ENCODE peak calls at places on chromosomes 3 and 15, in four cellular contexts. One of them, this sample, is unnamed.

GRCh38 chr3:197001972-197002700 is 27.5 kb downstream of the MELTF start:
- DNase-seq in HepG2: no peak
- DNase-seq in GM12878: no peak
- DNase-seq in K562: no peak
- DNase-seq in this sample: no peak

GRCh38 chr15:66940368-66940767 is 125.0 kb upstream of the SMAD3 start:
- DNase-seq in GM12878: peak; percentile 76
- DNase-seq in HepG2: no peak
- DNase-seq in K562: no peak
- DNase-seq in this sample: no peak

GRCh38 chr15:92152983-92153382 is 240.7 kb upstream of the ST8SIA2 start:
- DNase-seq in HepG2: no peak
- DNase-seq in GM12878: no peak
- DNase-seq in K562: no peak
- DNase-seq in this sample: no peak

GRCh38 chr15:58921267-58921666 is 12.2 kb downstream of the SLTM start:
- DNase-seq in K562: no peak
- DNase-seq in GM12878: no peak
- DNase-seq in HepG2: no peak
- DNase-seq in this sample: no peak

GRCh38 chr15:67873777-67874176 is 33.9 kb upstream of the RNU6-1 start:
- DNase-seq in GM12878: no peak
- DNase-seq in K562: no peak
- DNase-seq in HepG2: no peak
- DNase-seq in this sample: no peak

GRCh38 chr15:40250771-40251454 is 12.1 kb downstream of the PAK6 start:
- DNase-seq in GM12878: no peak
- DNase-seq in K562: no peak
- DNase-seq in HepG2: no peak
- DNase-seq in this sample: no peak

GRCh38 chr3:156787015-156787414 is 39.1 kb upstream of the LEKR1 start:
- DNase-seq in GM12878: no peak
- DNase-seq in HepG2: no peak
- DNase-seq in K562: no peak
- DNase-seq in this sample: no peak

GRCh38 chr3:101724329-101725191 is at the start of gene CEP97:
- DNase-seq in HepG2: peak; percentile 87
- DNase-seq in GM12878: peak; percentile 78
- DNase-seq in K562: peak; percentile 72
- DNase-seq in this sample: peak; percentile 93

GRCh38 chr3:159861369-159861987 is 127.2 kb upstream of the IL12A start:
- DNase-seq in HepG2: no peak
- DNase-seq in K562: no peak
- DNase-seq in GM12878: peak; percentile 68
- DNase-seq in this sample: no peak

GRCh38 chr15:75823860-75824613 is 19.2 kb upstream of the UBE2Q2 start:
- DNase-seq in HepG2: peak; percentile 42
- DNase-seq in K562: peak; percentile 20
- DNase-seq in GM12878: no peak
- DNase-seq in this sample: no peak

GRCh38 chr15:80929225-80929624 is 60.4 kb downstream of the MESD start:
- DNase-seq in GM12878: no peak
- DNase-seq in HepG2: no peak
- DNase-seq in K562: no peak
- DNase-seq in this sample: no peak

GRCh38 chr15:69415381-69415780 is 1.2 kb downstream of the KIF23 start:
- DNase-seq in GM12878: no peak
- DNase-seq in K562: no peak
- DNase-seq in HepG2: no peak
- DNase-seq in this sample: no peak

GRCh38 chr3:168025076-168025475 is 70.6 kb downstream of the GOLIM4 start:
- DNase-seq in K562: no peak
- DNase-seq in GM12878: no peak
- DNase-seq in HepG2: no peak
- DNase-seq in this sample: no peak

GRCh38 chr15:89496155-89497098 is at the start of gene RHCG:
- DNase-seq in HepG2: peak; percentile 69
- DNase-seq in K562: peak; percentile 45
- DNase-seq in GM12878: no peak
- DNase-seq in this sample: peak; percentile 94

GRCh38 chr3:33749546-33750215 is 31.6 kb upstream of the CLASP2 start:
- DNase-seq in K562: no peak
- DNase-seq in HepG2: no peak
- DNase-seq in GM12878: no peak
- DNase-seq in this sample: no peak

GRCh38 chr15:41971089-41971892 is 1.1 kb downstream of the EHD4 start:
- DNase-seq in K562: no peak
- DNase-seq in GM12878: peak; percentile 89
- DNase-seq in HepG2: peak; percentile 61
- DNase-seq in this sample: peak; percentile 43

GRCh38 chr3:119181765-119182164 is 8.4 kb downstream of the UPK1B start:
- DNase-seq in K562: no peak
- DNase-seq in GM12878: no peak
- DNase-seq in HepG2: no peak
- DNase-seq in this sample: peak; percentile 97

GRCh38 chr3:182920515-182921084 is 59.7 kb downstream of the DCUN1D1 start:
- DNase-seq in K562: peak; percentile 70
- DNase-seq in GM12878: no peak
- DNase-seq in HepG2: no peak
- DNase-seq in this sample: peak; percentile 18

GRCh38 chr3:13215940-13216546 is 142.8 kb upstream of the IQSEC1 start:
- DNase-seq in HepG2: peak; percentile 27
- DNase-seq in GM12878: no peak
- DNase-seq in K562: no peak
- DNase-seq in this sample: peak; percentile 49

GRCh38 chr3:9116351-9116750 is 133.1 kb downstream of the SRGAP3 start:
- DNase-seq in GM12878: no peak
- DNase-seq in HepG2: no peak
- DNase-seq in K562: no peak
- DNase-seq in this sample: no peak

GRCh38 chr15:90268415-90268814 is 2.9 kb downstream of the NGRN start:
- DNase-seq in K562: no peak
- DNase-seq in GM12878: no peak
- DNase-seq in HepG2: no peak
- DNase-seq in this sample: no peak

GRCh38 chr3:105516972-105517371 is 150.3 kb downstream of the ALCAM start:
- DNase-seq in GM12878: no peak
- DNase-seq in K562: no peak
- DNase-seq in HepG2: no peak
- DNase-seq in this sample: no peak

DNA sequence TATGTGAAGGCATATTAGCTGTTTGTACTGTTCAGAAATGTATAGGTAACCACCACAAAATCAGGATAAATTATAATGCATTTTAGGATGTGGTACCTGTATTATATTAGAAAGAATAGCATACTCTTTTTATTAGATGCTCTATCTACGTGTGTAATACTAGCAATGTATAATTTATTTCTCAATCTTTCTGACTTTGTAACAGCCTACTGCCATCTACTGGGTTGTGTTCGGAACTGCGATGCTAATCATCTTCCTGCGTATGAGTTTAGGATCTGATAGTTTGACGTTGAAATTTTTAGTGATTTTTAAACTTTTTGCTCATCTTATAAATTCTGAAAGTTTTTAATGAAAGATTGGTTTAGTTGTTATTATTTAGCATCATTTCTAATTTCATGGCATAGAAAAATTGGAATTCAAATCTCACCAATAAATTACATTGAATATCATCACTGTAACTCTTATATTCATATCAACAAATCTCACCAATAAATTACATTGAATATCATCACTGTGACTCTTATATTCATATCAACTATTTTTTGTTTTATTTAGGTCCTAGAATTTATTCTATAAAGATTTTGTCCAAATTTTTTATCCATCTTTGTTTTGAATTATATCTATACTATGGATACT is 322.7 kb upstream of the ZNF717 start:
- DNase-seq in K562: peak; percentile 2
- DNase-seq in GM12878: no peak
- DNase-seq in HepG2: peak; percentile 1
- DNase-seq in this sample: peak; percentile 16
- TF ChIP-seq JUNB in K562: no peak
- TF ChIP-seq JUNB in GM12878: no peak
- TF ChIP-seq JUNB in HepG2: no peak
- TF ChIP-seq JUNB in this sample: no peak

GRCh38 chr3:31170932-31171670 is 276.6 kb upstream of the GADL1 start:
- DNase-seq in HepG2: no peak
- DNase-seq in K562: no peak
- DNase-seq in GM12878: no peak
- DNase-seq in this sample: peak; percentile 51
- TF ChIP-seq MYC in HepG2: no peak
- TF ChIP-seq MYC in K562: no peak
- TF ChIP-seq MYC in GM12878: no peak
- TF ChIP-seq MYC in this sample: no peak

GRCh38 chr15:99172989-99173388 is 68.1 kb downstream of the SYNM start:
- DNase-seq in GM12878: no peak
- DNase-seq in K562: peak; percentile 1
- DNase-seq in HepG2: peak; percentile 28
- DNase-seq in this sample: no peak

GRCh38 chr15:99168601-99169580 is 64.0 kb downstream of the SYNM start:
- DNase-seq in HepG2: no peak
- DNase-seq in K562: no peak
- DNase-seq in GM12878: no peak
- DNase-seq in this sample: no peak

GRCh38 chr15:99172171-99172570 is 67.3 kb downstream of the SYNM start:
- DNase-seq in GM12878: no peak
- DNase-seq in HepG2: no peak
- DNase-seq in K562: peak; percentile 2
- DNase-seq in this sample: no peak

GRCh38 chr15:99169769-99170311 is 65.0 kb downstream of the SYNM start:
- DNase-seq in HepG2: no peak
- DNase-seq in K562: no peak
- DNase-seq in GM12878: no peak
- DNase-seq in this sample: no peak

GRCh38 chr15:99170476-99171065 is 65.7 kb downstream of the SYNM start:
- DNase-seq in HepG2: no peak
- DNase-seq in GM12878: no peak
- DNase-seq in K562: no peak
- DNase-seq in this sample: no peak
- TF ChIP-seq POLR2AphosphoS2 in HepG2: no peak
- TF ChIP-seq POLR2AphosphoS2 in GM12878: no peak
- TF ChIP-seq POLR2AphosphoS2 in K562: no peak
- TF ChIP-seq POLR2AphosphoS2 in this sample: no peak

GRCh38 chr3:123657111-123657510 is 72.3 kb upstream of the HACD2 start:
- DNase-seq in GM12878: no peak
- DNase-seq in K562: no peak
- DNase-seq in HepG2: no peak
- DNase-seq in this sample: no peak

GRCh38 chr3:123657578-123657977 is 72.7 kb upstream of the HACD2 start:
- DNase-seq in K562: no peak
- DNase-seq in HepG2: no peak
- DNase-seq in GM12878: no peak
- DNase-seq in this sample: no peak

GRCh38 chr3:123656241-123656640 is 71.4 kb upstream of the HACD2 start:
- DNase-seq in GM12878: no peak
- DNase-seq in HepG2: no peak
- DNase-seq in K562: no peak
- DNase-seq in this sample: no peak

GRCh38 chr3:123655400-123655799 is 70.5 kb upstream of the HACD2 start:
- DNase-seq in K562: no peak
- DNase-seq in GM12878: no peak
- DNase-seq in HepG2: no peak
- DNase-seq in this sample: no peak

DNA sequence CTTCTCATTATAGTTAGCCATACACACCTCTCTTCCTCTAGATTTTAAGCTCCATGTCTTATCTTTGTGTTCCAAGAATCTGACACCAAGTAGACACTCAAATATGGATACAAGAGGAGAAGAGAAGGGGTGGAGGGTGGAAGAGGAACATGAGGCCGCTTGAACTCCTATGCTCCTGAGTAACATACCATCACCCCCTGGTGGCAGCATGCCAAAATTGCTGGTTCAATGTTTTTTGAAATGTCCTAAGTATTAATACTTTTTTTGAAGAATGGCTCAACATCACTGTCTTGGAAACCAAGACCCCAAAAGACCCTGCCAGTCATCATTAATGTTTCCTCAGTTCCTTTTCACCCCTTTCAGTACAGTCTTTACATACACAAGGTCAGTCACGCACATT is 71.8 kb upstream of the HACD2 start:
- DNase-seq in HepG2: no peak
- DNase-seq in K562: peak; percentile 28
- DNase-seq in GM12878: no peak
- DNase-seq in this sample: no peak
- TF ChIP-seq JUNB in HepG2: no peak
- TF ChIP-seq JUNB in K562: no peak
- TF ChIP-seq JUNB in GM12878: no peak
- TF ChIP-seq JUNB in this sample: no peak

GRCh38 chr3:152554980-152555379 is 280.0 kb upstream of the P2RY1 start:
- DNase-seq in GM12878: no peak
- DNase-seq in K562: no peak
- DNase-seq in HepG2: no peak
- DNase-seq in this sample: no peak

GRCh38 chr3:152559246-152559645 is 275.7 kb upstream of the P2RY1 start:
- DNase-seq in HepG2: no peak
- DNase-seq in GM12878: no peak
- DNase-seq in K562: no peak
- DNase-seq in this sample: no peak

GRCh38 chr3:152557302-152557999 is 277.5 kb upstream of the P2RY1 start:
- DNase-seq in HepG2: no peak
- DNase-seq in GM12878: no peak
- DNase-seq in K562: no peak
- DNase-seq in this sample: no peak

GRCh38 chr3:152558386-152558785 is 276.5 kb upstream of the P2RY1 start:
- DNase-seq in GM12878: no peak
- DNase-seq in HepG2: no peak
- DNase-seq in K562: no peak
- DNase-seq in this sample: no peak

DNA sequence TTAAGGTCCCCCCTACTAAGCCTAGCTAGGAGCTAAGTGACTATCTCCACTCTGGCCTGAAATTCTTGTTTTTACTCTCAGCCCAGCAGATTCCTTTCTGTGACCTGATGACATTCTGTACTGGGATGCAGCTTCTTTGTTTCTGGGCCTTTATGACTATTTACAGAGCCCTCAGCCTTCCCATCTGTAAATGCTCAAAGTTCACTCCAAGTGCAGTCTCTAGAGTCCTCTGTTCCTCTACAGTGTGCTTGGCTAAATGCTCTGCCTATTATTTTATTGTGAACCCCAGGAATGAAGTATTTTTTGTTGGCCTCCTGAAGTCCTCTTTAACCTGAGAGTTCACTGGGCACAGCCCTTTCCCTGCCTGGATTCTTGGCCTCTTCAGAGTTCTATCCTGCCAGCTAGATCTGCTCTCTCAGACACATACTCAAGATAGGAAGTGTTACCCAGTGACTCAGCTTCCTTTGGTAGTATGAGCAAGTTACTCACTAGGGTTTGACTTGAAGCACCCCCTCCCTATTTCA is 278.1 kb upstream of the P2RY1 start:
- DNase-seq in HepG2: peak; percentile 39
- DNase-seq in K562: no peak
- DNase-seq in GM12878: no peak
- DNase-seq in this sample: peak; percentile 24
- TF ChIP-seq MYC in HepG2: no peak
- TF ChIP-seq MYC in K562: no peak
- TF ChIP-seq MYC in GM12878: no peak
- TF ChIP-seq MYC in this sample: no peak

GRCh38 chr3:133964547-133964946 is 65.2 kb downstream of the SLCO2A1 start:
- DNase-seq in HepG2: peak; percentile 4
- DNase-seq in GM12878: no peak
- DNase-seq in K562: no peak
- DNase-seq in this sample: peak; percentile 28
- TF ChIP-seq POLR2AphosphoS2 in HepG2: no peak
- TF ChIP-seq POLR2AphosphoS2 in GM12878: no peak
- TF ChIP-seq POLR2AphosphoS2 in K562: no peak
- TF ChIP-seq POLR2AphosphoS2 in this sample: no peak

GRCh38 chr15:36658321-36658720 is 78.9 kb downstream of the CDIN1 start:
- DNase-seq in HepG2: no peak
- DNase-seq in GM12878: no peak
- DNase-seq in K562: no peak
- DNase-seq in this sample: no peak
- TF ChIP-seq JUNB in HepG2: no peak
- TF ChIP-seq JUNB in GM12878: no peak
- TF ChIP-seq JUNB in K562: no peak
- TF ChIP-seq JUNB in this sample: no peak